ENCODE peak calls at places on chromosomes 13 and 19, in five cellular contexts. K is HT1080, I is type B pancreatic cell, C is cerebellar cortex, W is Calu3. Z is an unnamed sample.

GRCh38 chr19:49216076-49216475 is 58.5 kb downstream of the TRPM4 start:
- DNase-seq in K (peak), I (no peak), C (no peak), W (no peak), Z (no peak)

GRCh38 chr19:47099576-47100050 is 14.0 kb downstream of the ZC3H4 start:
- DNase-seq in K (no peak), I (no peak), C (no peak), W (no peak), Z (no peak)

GRCh38 chr19:39481229-39481545 is 549 bp downstream of the TIMM50 start:
- DNase-seq in K (no peak), I (no peak), C (no peak), W (no peak), Z (no peak)

GRCh38 chr13:71525004-71525403 is 342.0 kb downstream of the DACH1 start:
- DNase-seq in K (no peak), I (no peak), C (no peak), W (no peak), Z (no peak)

GRCh38 chr19:1668339-1669123 is 16.1 kb upstream of the TCF3 start:
- DNase-seq in K (no peak), I (no peak), C (no peak), W (peak), Z (no peak)

GRCh38 chr13:76711515-76712182 is 174.6 kb downstream of the KCTD12 start:
- DNase-seq in K (peak), I (no peak), C (no peak), W (no peak), Z (no peak)

GRCh38 chr19:46019270-46019669 is 3.6 kb downstream of the PGLYRP1 start:
- DNase-seq in K (no peak), I (no peak), C (no peak), W (no peak), Z (no peak)

GRCh38 chr19:47756953-47757608 is 11.7 kb downstream of the NOP53 start:
- DNase-seq in K (no peak), I (no peak), C (no peak), W (no peak), Z (no peak)

GRCh38 chr13:41060723-41061074 is 610 bp upstream of the WBP4 start:
- DNase-seq in K (no peak), I (peak), C (peak), W (peak), Z (no peak)

GRCh38 chr19:53903055-53903680 is 5.9 kb upstream of the CACNG7 start:
- DNase-seq in K (no peak), I (no peak), C (no peak), W (peak), Z (no peak)

GRCh38 chr13:74449811-74450524 is 315.8 kb upstream of the KLF12 start:
- DNase-seq in K (no peak), I (no peak), C (no peak), W (no peak), Z (no peak)

GRCh38 chr19:11169896-11170678 is 14.5 kb upstream of the SPC24 start:
- DNase-seq in K (no peak), I (no peak), C (no peak), W (no peak), Z (no peak)

GRCh38 chr13:43284162-43284561 is 260.8 kb downstream of the DNAJC15 start:
- DNase-seq in K (peak), I (no peak), C (no peak), W (no peak), Z (no peak)

GRCh38 chr13:112346173-112346898 is 29.8 kb upstream of the SPACA7 start:
- DNase-seq in K (peak), I (peak), C (no peak), W (no peak), Z (no peak)

GRCh38 chr13:82847595-82847994 is 1034.7 kb downstream of the SLITRK1 start:
- DNase-seq in K (peak), I (no peak), C (no peak), W (no peak), Z (no peak)

GRCh38 chr19:5957132-5957531 is 20.8 kb downstream of the RANBP3 start:
- DNase-seq in K (no peak), I (no peak), C (no peak), W (no peak), Z (no peak)

GRCh38 chr19:8696993-8697392 is 1.6 kb downstream of the ACTL9 start:
- DNase-seq in K (no peak), I (no peak), C (no peak), W (no peak), Z (no peak)

GRCh38 chr13:20984879-20985278 is 76.5 kb downstream of the LATS2 start:
- DNase-seq in K (no peak), I (no peak), C (no peak), W (no peak), Z (no peak)

GRCh38 chr19:11480927-11481776 is at the start of gene ELAVL3:
- DNase-seq in K (no peak), I (no peak), C (peak), W (no peak), Z (no peak)

GRCh38 chr19:57664269-57665127 is 4.2 kb upstream of the ZSCAN4 start:
- DNase-seq in K (peak), I (peak), C (peak), W (peak), Z (no peak)

GRCh38 chr19:29724102-29724641 is 9.1 kb upstream of the C19orf12 start:
- DNase-seq in K (no peak), I (no peak), C (peak), W (no peak), Z (no peak)

GRCh38 chr19:38932425-38933179 is 1.9 kb downstream of the MRPS12 start:
- DNase-seq in K (peak), I (no peak), C (peak), W (peak), Z (no peak)

GRCh38 chr19:17627161-17627560 is 61.0 kb downstream of the UNC13A start:
- DNase-seq in K (no peak), I (no peak), C (no peak), W (no peak), Z (no peak)

GRCh38 chr13:80141114-80141849 is 199.6 kb downstream of the SPRY2 start:
- DNase-seq in K (no peak), I (no peak), C (peak), W (no peak), Z (peak)

GRCh38 chr19:51111606-51112005 is 3.4 kb upstream of the CTU1 start:
- DNase-seq in K (peak), I (no peak), C (no peak), W (peak), Z (no peak)

GRCh38 chr13:30234763-30235162 is 72.6 kb downstream of the KATNAL1 start:
- DNase-seq in K (peak), I (no peak), C (no peak), W (no peak), Z (no peak)

GRCh38 chr13:23610187-23610576 is 40.0 kb downstream of the TNFRSF19 start:
- DNase-seq in K (no peak), I (no peak), C (no peak), W (no peak), Z (no peak)

GRCh38 chr19:56080669-56081401 is 40.3 kb downstream of the ZNF787 start:
- DNase-seq in K (peak), I (no peak), C (peak), W (peak), Z (no peak)

GRCh38 chr13:111202745-111203144 is 87.6 kb downstream of the ARHGEF7 start:
- DNase-seq in K (peak), I (no peak), C (peak), W (no peak), Z (no peak)

GRCh38 chr13:50676602-50677001 is 166.9 kb downstream of the DLEU7 start:
- DNase-seq in K (peak), I (no peak), C (no peak), W (peak), Z (no peak)

Z was measured in coronary artery.